ENCODE peak calls at places on chromosomes 7 and 10, in eight cellular contexts. S, L, R, X, K, G, V and Z are unnamed samples.

GRCh38 chr10:103367782-103368518 is at the start of gene TAF5:
- DNase-seq in S (peak; percentile 93), L (peak; percentile 95), R (peak; percentile 97), X (peak; percentile 92), K (peak; percentile 93), G (peak; percentile 91), V (peak; percentile 97), Z (peak; percentile 89)

GRCh38 chr10:60238408-60239100 is 151.1 kb downstream of the ANK3 start:
- DNase-seq in S (no peak), L (no peak), R (no peak), X (no peak), K (no peak), G (peak; percentile 44), V (peak; percentile 35), Z (no peak)

GRCh38 chr7:69373171-69374035 is 224.9 kb upstream of the AUTS2 start:
- DNase-seq in S (no peak), L (no peak), R (no peak), X (no peak), K (no peak), G (no peak), V (peak; percentile 37), Z (no peak)

GRCh38 chr7:40175725-40176510 is 41.1 kb downstream of the SUGCT start:
- DNase-seq in S (no peak), L (no peak), R (no peak), X (peak; percentile 50), K (no peak), G (no peak), V (no peak), Z (no peak)

GRCh38 chr10:101063548-101064414 is 2.0 kb downstream of the KAZALD1 start:
- DNase-seq in S (no peak), L (no peak), R (no peak), X (no peak), K (no peak), G (no peak), V (no peak), Z (no peak)

GRCh38 chr10:14740684-14741247 is 33.9 kb downstream of the FAM107B start:
- DNase-seq in S (no peak), L (no peak), R (no peak), X (no peak), K (no peak), G (no peak), V (no peak), Z (no peak)

GRCh38 chr10:11693376-11693775 is 48.8 kb upstream of the ECHDC3 start:
- DNase-seq in S (no peak), L (no peak), R (no peak), X (no peak), K (no peak), G (no peak), V (no peak), Z (no peak)

GRCh38 chr10:5583525-5584175 is 58.9 kb downstream of the CALML3 start:
- DNase-seq in S (no peak), L (peak; percentile 75), R (peak; percentile 79), X (no peak), K (peak; percentile 79), G (peak; percentile 87), V (no peak), Z (no peak)

GRCh38 chr7:10138087-10138854 is 835.4 kb upstream of the PHF14 start:
- DNase-seq in S (no peak), L (no peak), R (no peak), X (no peak), K (no peak), G (no peak), V (no peak), Z (no peak)

GRCh38 chr10:45495438-45496152 is 121.6 kb downstream of the ALOX5 start:
- DNase-seq in S (no peak), L (no peak), R (no peak), X (no peak), K (no peak), G (no peak), V (peak; percentile 33), Z (no peak)

GRCh38 chr10:68598978-68599753 is 39.0 kb downstream of the TET1 start:
- DNase-seq in S (peak; percentile 25), L (peak; percentile 68), R (peak; percentile 76), X (no peak), K (peak; percentile 19), G (peak; percentile 55), V (no peak), Z (peak; percentile 52)

GRCh38 chr7:114879554-114879953 is 42.3 kb upstream of the MDFIC start:
- DNase-seq in S (no peak), L (no peak), R (no peak), X (no peak), K (no peak), G (no peak), V (no peak), Z (no peak)

GRCh38 chr7:11648980-11649379 is 183.0 kb downstream of the THSD7A start:
- DNase-seq in S (no peak), L (no peak), R (no peak), X (no peak), K (no peak), G (no peak), V (no peak), Z (no peak)

GRCh38 chr10:55065185-55065584 is 264.2 kb upstream of the PCDH15 start:
- DNase-seq in S (no peak), L (no peak), R (no peak), X (no peak), K (no peak), G (no peak), V (no peak), Z (no peak)

GRCh38 chr10:126147866-126148578 is 240.3 kb downstream of the ADAM12 start:
- DNase-seq in S (no peak), L (no peak), R (no peak), X (no peak), K (no peak), G (no peak), V (no peak), Z (no peak)

GRCh38 chr7:80412842-80413241 is 99.0 kb downstream of the GNAT3 start:
- DNase-seq in S (no peak), L (no peak), R (no peak), X (no peak), K (no peak), G (no peak), V (no peak), Z (no peak)

GRCh38 chr10:124763267-124763666 is 19.1 kb upstream of the FAM53B start:
- DNase-seq in S (no peak), L (no peak), R (no peak), X (no peak), K (no peak), G (no peak), V (no peak), Z (no peak)

GRCh38 chr10:97685395-97685958 is 1.6 kb downstream of the AVPI1 start:
- DNase-seq in S (no peak), L (no peak), R (no peak), X (peak; percentile 40), K (peak; percentile 66), G (peak; percentile 55), V (peak; percentile 79), Z (no peak)
- TF ChIP-seq POLR2A in S (peak; percentile 0), L (no peak), R (no peak), X (peak; percentile 67), K (peak; percentile 49), G (no peak), V (no peak), Z (no peak)

GRCh38 chr10:73865459-73866442 is 8.6 kb downstream of the CAMK2G start:
- DNase-seq in S (peak; percentile 38), L (peak; percentile 79), R (peak; percentile 94), X (peak; percentile 59), K (peak; percentile 61), G (no peak), V (no peak), Z (no peak)

GRCh38 chr10:73863039-73863817 is 11.1 kb downstream of the CAMK2G start:
- DNase-seq in S (no peak), L (no peak), R (no peak), X (no peak), K (no peak), G (no peak), V (no peak), Z (no peak)

GRCh38 chr10:73862011-73862410 is 12.3 kb downstream of the CAMK2G start:
- DNase-seq in S (no peak), L (no peak), R (no peak), X (no peak), K (no peak), G (no peak), V (no peak), Z (no peak)

GRCh38 chr10:73866621-73867020 is 7.7 kb downstream of the CAMK2G start:
- DNase-seq in S (no peak), L (no peak), R (no peak), X (no peak), K (no peak), G (no peak), V (no peak), Z (no peak)

DNA sequence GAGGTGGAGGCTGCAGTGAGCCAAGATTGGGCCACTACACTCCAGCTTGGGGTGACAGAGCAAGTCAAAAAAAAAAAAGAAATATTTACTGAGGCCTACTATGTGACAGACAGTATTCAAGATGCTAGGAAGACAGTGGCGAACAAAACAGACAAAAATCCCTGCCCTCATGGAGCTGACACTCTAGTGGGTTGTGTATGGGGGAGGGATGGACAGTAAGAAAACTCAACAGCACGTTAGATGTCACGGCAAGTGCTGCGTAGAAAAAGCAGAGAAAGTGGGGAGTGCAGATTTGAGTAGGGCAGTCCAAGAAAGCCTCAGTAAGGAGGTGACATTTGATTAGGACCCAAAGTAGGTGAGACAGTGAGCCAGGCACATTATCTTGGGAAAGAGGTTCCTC is 10.1 kb downstream of the CAMK2G start:
- DNase-seq in S (no peak), L (no peak), R (no peak), X (no peak), K (no peak), G (no peak), V (no peak), Z (no peak)
- H3K27ac ChIP-seq in S (no peak overlapping the region), L (no peak overlapping the region), R (peak overlapping the region; percentile 93), X (no peak overlapping the region), K (no peak overlapping the region), G (peak overlapping the region; percentile 61), V (no peak overlapping the region), Z (no peak overlapping the region)

GRCh38 chr10:19971343-19971742 is 155.1 kb downstream of the PLXDC2 start:
- DNase-seq in S (no peak), L (no peak), R (no peak), X (no peak), K (no peak), G (no peak), V (no peak), Z (no peak)

GRCh38 chr10:19968745-19969144 is 152.5 kb downstream of the PLXDC2 start:
- DNase-seq in S (no peak), L (no peak), R (no peak), X (no peak), K (no peak), G (no peak), V (no peak), Z (no peak)

GRCh38 chr10:19964625-19965024 is 148.4 kb downstream of the PLXDC2 start:
- DNase-seq in S (no peak), L (no peak), R (no peak), X (no peak), K (no peak), G (no peak), V (no peak), Z (no peak)

GRCh38 chr10:19970707-19971106 is 154.5 kb downstream of the PLXDC2 start:
- DNase-seq in S (no peak), L (no peak), R (no peak), X (no peak), K (no peak), G (no peak), V (no peak), Z (no peak)

GRCh38 chr10:19966751-19967150 is 150.5 kb downstream of the PLXDC2 start:
- DNase-seq in S (no peak), L (no peak), R (no peak), X (no peak), K (no peak), G (no peak), V (no peak), Z (no peak)
- H3K4me3 ChIP-seq in S (no peak overlapping the region), L (no peak overlapping the region), R (no peak overlapping the region), X (no peak overlapping the region), K (no peak overlapping the region), G (no peak overlapping the region), V (no peak overlapping the region), Z (no peak overlapping the region)

GRCh38 chr10:47165168-47165710 is 134.8 kb upstream of the GDF10 start:
- DNase-seq in S (no peak), L (no peak), R (peak; percentile 77), X (no peak), K (no peak), G (no peak), V (no peak), Z (no peak)
- TF ChIP-seq POLR2A in S (no peak), L (no peak), R (no peak), X (no peak), K (no peak), G (no peak), V (no peak), Z (no peak)